ENCODE peak calls at places on chromosomes 13 and 19, in eight cellular contexts. D is NK-92 treated with Interleukin-12 subunit alpha and Interleukin-12 subunit beta, amount 100 ng/mL, for 24 hours; Y is HS-5; V is GM20000; N is A549; M is effector memory CD4-positive, alpha-beta T cell; L is GM23338; I is uterus. Z is an unnamed sample.

GRCh38 chr19:3612901-3613741 is 6.4 kb upstream of the TBXA2R start:
- DNase-seq in D (no peak), Y (no peak), V (no peak), N (no peak), M (no peak), L (peak; percentile 85), I (no peak), Z (no peak)

GRCh38 chr19:5066768-5067167 is 97.9 kb downstream of the KDM4B start:
- DNase-seq in D (no peak), Y (no peak), V (no peak), N (no peak), M (no peak), L (no peak), I (no peak), Z (no peak)

GRCh38 chr19:3096902-3097326 is 2.8 kb downstream of the GNA11 start:
- DNase-seq in D (no peak), Y (no peak), V (no peak), N (no peak), M (no peak), L (no peak), I (no peak), Z (no peak)

GRCh38 chr13:81116461-81117282 is 775.7 kb upstream of the SPRY2 start:
- DNase-seq in D (no peak), Y (no peak), V (no peak), N (no peak), M (no peak), L (no peak), I (no peak), Z (no peak)

GRCh38 chr13:41284512-41285288 is 21.3 kb upstream of the MTRF1 start:
- DNase-seq in D (no peak), Y (peak; percentile 71), V (no peak), N (peak; percentile 94), M (no peak), L (no peak), I (no peak), Z (peak; percentile 65)

GRCh38 chr13:20291675-20292074 is 59.6 kb upstream of the GJB6 start:
- DNase-seq in D (no peak), Y (no peak), V (no peak), N (no peak), M (no peak), L (no peak), I (no peak), Z (no peak)

GRCh38 chr19:5926641-5927438 is 12.8 kb downstream of the CAPS start:
- DNase-seq in D (no peak), Y (no peak), V (no peak), N (no peak), M (no peak), L (no peak), I (peak; percentile 81), Z (peak; percentile 96)

GRCh38 chr19:1469936-1470863 is 8.8 kb downstream of the C19orf25 start:
- DNase-seq in D (no peak), Y (no peak), V (peak; percentile 89), N (no peak), M (peak; percentile 45), L (peak; percentile 84), I (no peak), Z (no peak)

GRCh38 chr19:14492756-14493337 is 3.1 kb downstream of the GIPC1 start:
- DNase-seq in D (no peak), Y (no peak), V (no peak), N (no peak), M (no peak), L (no peak), I (no peak), Z (no peak)

GRCh38 chr19:1833540-1833939 is 14.7 kb downstream of the REXO1 start:
- DNase-seq in D (no peak), Y (no peak), V (no peak), N (no peak), M (no peak), L (no peak), I (no peak), Z (no peak)

GRCh38 chr19:13172335-13173128 is 22.3 kb downstream of the IER2 start:
- DNase-seq in D (no peak), Y (peak; percentile 84), V (peak; percentile 12), N (peak; percentile 91), M (peak; percentile 73), L (no peak), I (peak; percentile 67), Z (no peak)

GRCh38 chr19:8457802-8458201 is 13.0 kb downstream of the HNRNPM start:
- DNase-seq in D (no peak), Y (no peak), V (no peak), N (no peak), M (no peak), L (no peak), I (no peak), Z (no peak)

GRCh38 chr19:9309974-9310446 is 372 bp upstream of the ZNF699 start:
- DNase-seq in D (peak; percentile 88), Y (no peak), V (peak; percentile 80), N (peak; percentile 94), M (no peak), L (peak; percentile 99), I (peak; percentile 94), Z (peak; percentile 82)

GRCh38 chr13:99386911-99387788 is 80.0 kb upstream of the GPR183 start:
- DNase-seq in D (peak; percentile 69), Y (no peak), V (peak; percentile 81), N (peak; percentile 30), M (peak; percentile 69), L (peak; percentile 84), I (no peak), Z (no peak)

GRCh38 chr13:81487151-81487550 is 1146.2 kb upstream of the SPRY2 start:
- DNase-seq in D (no peak), Y (no peak), V (no peak), N (peak; percentile 50), M (no peak), L (peak; percentile 86), I (no peak), Z (no peak)

GRCh38 chr13:51223284-51224270 is 1.4 kb downstream of the FAM124A start:
- DNase-seq in D (no peak), Y (no peak), V (no peak), N (no peak), M (no peak), L (peak; percentile 43), I (no peak), Z (no peak)

GRCh38 chr19:53696951-53697350 is 65.2 kb downstream of the DPRX start:
- DNase-seq in D (no peak), Y (no peak), V (no peak), N (no peak), M (no peak), L (peak; percentile 74), I (no peak), Z (no peak)

GRCh38 chr19:1251233-1251502 is 2.8 kb downstream of the MIDN start:
- DNase-seq in D (no peak), Y (no peak), V (peak; percentile 53), N (peak; percentile 86), M (no peak), L (no peak), I (peak; percentile 67), Z (no peak)

GRCh38 chr19:2820112-2820702 is 539 bp downstream of the ZNF554 start:
- DNase-seq in D (no peak), Y (no peak), V (no peak), N (no peak), M (no peak), L (peak; percentile 50), I (peak; percentile 26), Z (no peak)

GRCh38 chr19:39130337-39131254 is 5.0 kb downstream of the PAK4 start:
- DNase-seq in D (no peak), Y (no peak), V (peak; percentile 48), N (no peak), M (no peak), L (no peak), I (no peak), Z (no peak)

GRCh38 chr13:26558074-26558805 is 757 bp downstream of the WASF3 start:
- DNase-seq in D (no peak), Y (no peak), V (no peak), N (no peak), M (no peak), L (peak; percentile 36), I (peak; percentile 22), Z (no peak)

GRCh38 chr13:27534976-27535370 is 84.6 kb upstream of the MTIF3 start:
- DNase-seq in D (no peak), Y (no peak), V (no peak), N (no peak), M (no peak), L (no peak), I (no peak), Z (no peak)

GRCh38 chr19:19514881-19515763 is at the start of gene TSSK6:
- DNase-seq in D (no peak), Y (no peak), V (no peak), N (peak; percentile 44), M (no peak), L (no peak), I (no peak), Z (no peak)

GRCh38 chr13:48578516-48579166 is 45.8 kb upstream of the RCBTB2 start:
- DNase-seq in D (no peak), Y (no peak), V (no peak), N (no peak), M (no peak), L (no peak), I (no peak), Z (no peak)

GRCh38 chr13:27367570-27367969 is 56.8 kb upstream of the GTF3A start:
- DNase-seq in D (no peak), Y (no peak), V (no peak), N (no peak), M (no peak), L (no peak), I (no peak), Z (no peak)

GRCh38 chr19:1018393-1018792 is 2.5 kb downstream of the TMEM259 start:
- DNase-seq in D (no peak), Y (no peak), V (no peak), N (no peak), M (no peak), L (no peak), I (no peak), Z (no peak)

Z was measured in stromal cell of bone marrow.